ENCODE peak calls at places on chromosomes 4 and X, in ten cellular contexts. I, K, E, H, P, Y, T, B, W and X are unnamed samples.

GRCh38 chrX:139327355-139327754 is 203.2 kb upstream of the F9 start:
- DNase-seq in H (no peak), I (no peak), P (no peak), B (no peak), K (no peak), Y (no peak), W (no peak), T (no peak), E (no peak), X (no peak)

GRCh38 chrX:119729408-119730201 is 28.8 kb upstream of the SOWAHD start:
- DNase-seq in I (peak; percentile 52), K (peak; percentile 57), E (peak; percentile 68), Y (peak; percentile 34), P (peak; percentile 64), T (no peak), H (peak; percentile 77), W (peak; percentile 59), B (peak; percentile 77), X (peak; percentile 49)

GRCh38 chr4:185591679-185592141 is 56.4 kb upstream of the PDLIM3 start:
- DNase-seq in H (peak; percentile 42), W (no peak), T (no peak), E (no peak), K (no peak), Y (peak; percentile 54), P (no peak), B (peak; percentile 31), I (no peak), X (no peak)

GRCh38 chr4:52788806-52789205 is 37.6 kb upstream of the ERVMER34-1 start:
- DNase-seq in I (no peak), Y (no peak), E (no peak), P (no peak), T (no peak), W (no peak), B (no peak), K (no peak), H (no peak), X (no peak)

GRCh38 chr4:70688795-70689231 is 481 bp downstream of the UTP3 start:
- DNase-seq in I (no peak), W (no peak), P (no peak), B (no peak), Y (no peak), E (no peak), H (no peak), K (peak; percentile 41), T (no peak), X (no peak)

GRCh38 chr4:11700751-11701226 is 272.1 kb upstream of the HS3ST1 start:
- DNase-seq in W (no peak), Y (peak; percentile 91), T (no peak), H (peak; percentile 75), P (no peak), B (no peak), I (no peak), E (no peak), K (no peak), X (no peak)

GRCh38 chr4:15755781-15756180 is 22.3 kb upstream of the CD38 start:
- DNase-seq in I (no peak), P (no peak), T (no peak), Y (no peak), K (no peak), E (no peak), W (no peak), H (no peak), B (no peak), X (no peak)

GRCh38 chr4:121726642-121727268 is 30.0 kb upstream of the ANXA5 start:
- DNase-seq in H (peak; percentile 82), I (no peak), T (no peak), K (no peak), B (peak; percentile 76), Y (peak; percentile 62), W (no peak), P (no peak), E (peak; percentile 13), X (no peak)

GRCh38 chr4:3227878-3228675 is 20.9 kb upstream of the MSANTD1 start:
- DNase-seq in P (peak; percentile 58), K (no peak), W (no peak), E (no peak), Y (no peak), I (peak; percentile 38), B (no peak), H (no peak), T (no peak), X (no peak)

DNA sequence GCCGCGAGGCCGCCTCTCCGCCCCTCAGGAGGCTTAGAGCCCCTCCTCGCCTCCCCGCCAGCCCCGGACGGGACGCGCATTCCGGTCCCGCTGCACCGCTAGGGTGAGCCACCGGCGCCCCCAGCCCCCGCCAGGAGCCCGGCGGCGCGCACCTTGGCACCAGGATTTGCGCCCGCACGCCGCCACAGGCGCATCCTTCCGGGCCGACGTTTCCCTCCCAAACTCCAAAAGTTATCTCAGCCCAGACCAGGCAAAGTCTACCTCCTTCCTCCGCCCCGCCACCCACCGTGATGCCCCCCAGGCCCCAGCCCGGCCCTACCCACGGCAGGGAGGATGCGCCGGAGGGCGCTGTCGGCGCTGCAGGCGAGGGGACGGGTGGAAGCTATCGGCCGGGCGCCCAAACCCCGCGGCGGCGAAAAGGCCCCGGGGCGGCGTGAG is 538 bp downstream of the SCML2 start:
- DNase-seq in P (no peak), B (peak; percentile 0), K (peak; percentile 22), E (peak; percentile 17), T (no peak), H (no peak), Y (no peak), W (no peak), I (no peak), X (peak; percentile 38)
- TF ChIP-seq CTCF in P (no peak), B (no peak), K (no peak), E (no peak), T (no peak), H (no peak), Y (no peak), W (no peak), I (peak; percentile 7), X (no peak)

GRCh38 chr4:8842614-8843013 is 29.0 kb downstream of the HMX1 start:
- DNase-seq in T (no peak), I (peak; percentile 8), B (no peak), K (no peak), Y (no peak), H (no peak), E (no peak), P (no peak), W (no peak), X (no peak)

GRCh38 chr4:8838911-8839431 is 32.7 kb downstream of the HMX1 start:
- DNase-seq in W (peak; percentile 3), K (no peak), P (peak; percentile 57), B (no peak), I (peak; percentile 36), T (peak; percentile 38), Y (no peak), E (no peak), H (no peak), X (no peak)

GRCh38 chr4:8840006-8840793 is 31.4 kb downstream of the HMX1 start:
- DNase-seq in T (peak; percentile 62), E (no peak), B (no peak), W (peak; percentile 3), I (peak; percentile 24), K (no peak), H (no peak), Y (no peak), P (peak; percentile 55), X (no peak)

GRCh38 chr4:8841678-8842268 is 29.9 kb downstream of the HMX1 start:
- DNase-seq in T (peak; percentile 33), E (no peak), B (no peak), I (no peak), H (no peak), W (no peak), P (no peak), K (no peak), Y (no peak), X (no peak)

GRCh38 chr4:8840816-8841455 is 30.7 kb downstream of the HMX1 start:
- DNase-seq in K (no peak), Y (no peak), I (peak; percentile 35), B (no peak), E (no peak), H (no peak), P (peak; percentile 48), T (peak; percentile 61), W (peak; percentile 3), X (no peak)
- TF ChIP-seq CTCF in K (no peak), Y (no peak), I (no peak), B (no peak), E (no peak), H (no peak), P (no peak), T (no peak), W (no peak), X (peak; percentile 3)

DNA sequence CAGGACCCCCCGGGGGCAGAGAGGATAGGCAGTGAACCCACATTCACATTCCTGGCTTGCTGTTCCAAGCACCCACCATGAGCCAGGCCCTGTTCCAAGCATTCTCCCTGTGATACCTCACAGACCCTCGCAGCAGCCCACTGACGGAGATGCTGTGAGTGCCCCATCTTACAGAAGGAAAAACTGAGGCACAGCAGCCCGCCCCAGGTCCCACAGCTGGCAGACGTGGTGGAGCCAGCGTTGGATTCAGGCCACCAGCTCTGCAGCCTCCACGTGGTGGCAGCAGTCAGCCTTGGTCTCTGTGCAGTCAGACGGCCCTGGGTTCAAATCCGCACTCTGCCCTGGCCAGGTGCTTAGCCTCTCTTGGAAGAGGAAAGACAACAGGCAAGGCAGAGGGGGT is 16.8 kb downstream of the MAN2B2 start:
- DNase-seq in Y (no peak), T (no peak), B (no peak), P (no peak), H (no peak), K (no peak), W (no peak), E (no peak), I (no peak), X (no peak)
- TF ChIP-seq CTCF in Y (no peak), T (no peak), B (no peak), P (no peak), H (no peak), K (no peak), W (no peak), E (no peak), I (no peak), X (no peak)

GRCh38 chr4:101348367-101348827 is 1.1 kb upstream of the PPP3CA start:
- DNase-seq in H (no peak), W (no peak), T (no peak), K (peak; percentile 50), I (no peak), E (no peak), P (no peak), Y (peak; percentile 40), B (peak; percentile 30), X (no peak)
- TF ChIP-seq CTCF in H (no peak), W (no peak), T (no peak), K (no peak), I (no peak), E (no peak), P (no peak), Y (no peak), B (no peak), X (no peak)

DNA sequence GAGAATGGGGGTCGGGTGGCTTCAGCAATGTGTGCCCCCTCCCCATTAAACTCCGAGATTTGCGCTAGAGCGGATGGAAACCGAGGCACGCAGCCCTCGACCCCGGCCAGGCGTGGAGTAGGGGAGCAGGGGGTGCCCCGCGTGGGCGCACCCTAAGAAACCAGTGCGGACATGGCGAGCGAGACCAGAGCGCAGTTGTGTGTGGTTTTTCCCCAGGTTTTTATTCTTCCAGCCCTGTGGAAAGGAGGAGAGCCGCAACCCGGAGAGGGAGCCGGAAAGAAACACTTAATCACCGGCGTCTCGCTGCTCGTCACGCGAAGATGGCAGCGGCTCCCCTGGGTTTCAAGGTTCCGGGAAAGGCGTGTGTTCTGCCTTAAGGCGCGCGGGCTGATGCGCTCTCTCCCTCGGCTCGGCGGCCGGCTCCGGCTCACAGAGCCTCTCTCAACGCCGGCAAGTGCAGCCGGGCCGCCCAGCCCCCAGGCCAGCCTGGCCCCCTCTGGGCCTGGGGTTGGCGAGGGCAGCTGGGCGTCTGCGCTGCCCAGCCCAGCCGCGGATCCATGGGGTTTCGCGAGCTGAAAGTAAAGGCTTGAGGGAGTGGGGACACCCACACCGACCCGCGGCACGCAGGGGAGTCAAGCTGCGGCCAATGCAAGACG is 73.9 kb upstream of the BCOR start:
- DNase-seq in W (no peak), Y (no peak), T (peak; percentile 74), E (no peak), H (no peak), K (peak; percentile 27), P (peak; percentile 67), B (peak; percentile 58), I (no peak), X (peak; percentile 44)
- TF ChIP-seq CTCF in W (no peak), Y (no peak), T (no peak), E (no peak), H (no peak), K (no peak), P (no peak), B (no peak), I (no peak), X (no peak)